ENCODE peak calls at places on chromosome 16, in four cellular contexts. One of them, this sample, is unnamed.

GRCh38 chr16:84277244-84277823 is 17.3 kb upstream of the WFDC1 start:
- DNase-seq in GM12878: no peak
- DNase-seq in H1: no peak
- DNase-seq in K562: peak; percentile 84
- DNase-seq in this sample: peak; percentile 51

GRCh38 chr16:9709221-9709620 is 473.0 kb downstream of the GRIN2A start:
- DNase-seq in GM12878: no peak
- DNase-seq in H1: no peak
- DNase-seq in K562: no peak
- DNase-seq in this sample: no peak

GRCh38 chr16:87190288-87191240 is 126.6 kb downstream of the C16orf95 start:
- DNase-seq in GM12878: no peak
- DNase-seq in H1: no peak
- DNase-seq in K562: no peak
- DNase-seq in this sample: no peak

GRCh38 chr16:20385844-20386832 is 18.4 kb downstream of the PDILT start:
- DNase-seq in GM12878: no peak
- DNase-seq in H1: peak; percentile 43
- DNase-seq in K562: peak; percentile 76
- DNase-seq in this sample: peak; percentile 67

GRCh38 chr16:30028438-30029093 is 2.5 kb downstream of the TLCD3B start:
- DNase-seq in GM12878: no peak
- DNase-seq in H1: no peak
- DNase-seq in K562: peak; percentile 82
- DNase-seq in this sample: no peak

GRCh38 chr16:79297297-79297696 is 303.2 kb downstream of the MAF start:
- DNase-seq in GM12878: no peak
- DNase-seq in H1: no peak
- DNase-seq in K562: no peak
- DNase-seq in this sample: no peak

GRCh38 chr16:77246160-77246559 is 47.0 kb downstream of the SYCE1L start:
- DNase-seq in GM12878: no peak
- DNase-seq in H1: no peak
- DNase-seq in K562: no peak
- DNase-seq in this sample: no peak

GRCh38 chr16:85906349-85906748 is 7.4 kb downstream of the IRF8 start:
- DNase-seq in GM12878: no peak
- DNase-seq in H1: no peak
- DNase-seq in K562: no peak
- DNase-seq in this sample: no peak

GRCh38 chr16:57999366-57999970 is 1.0 kb downstream of the ZNF319 start:
- DNase-seq in GM12878: no peak
- DNase-seq in H1: no peak
- DNase-seq in K562: no peak
- DNase-seq in this sample: peak; percentile 29

GRCh38 chr16:25855818-25856217 is 164.1 kb downstream of the HS3ST4 start:
- DNase-seq in GM12878: no peak
- DNase-seq in H1: no peak
- DNase-seq in K562: no peak
- DNase-seq in this sample: no peak

GRCh38 chr16:81266680-81267095 is 28.2 kb downstream of the BCO1 start:
- DNase-seq in GM12878: no peak
- DNase-seq in H1: no peak
- DNase-seq in K562: no peak
- DNase-seq in this sample: no peak

GRCh38 chr16:85192736-85193493 is 80.6 kb upstream of the CIBAR2 start:
- DNase-seq in GM12878: no peak
- DNase-seq in H1: no peak
- DNase-seq in K562: no peak
- DNase-seq in this sample: no peak

GRCh38 chr16:13995194-13995593 is 75.2 kb downstream of the ERCC4 start:
- DNase-seq in GM12878: no peak
- DNase-seq in H1: no peak
- DNase-seq in K562: no peak
- DNase-seq in this sample: peak; percentile 45

GRCh38 chr16:30651124-30652004 is 604 bp downstream of the PRR14 start:
- DNase-seq in GM12878: no peak
- DNase-seq in H1: no peak
- DNase-seq in K562: peak; percentile 88
- DNase-seq in this sample: peak; percentile 52

GRCh38 chr16:11495066-11495407 is 91.7 kb downstream of the LITAF start:
- DNase-seq in GM12878: no peak
- DNase-seq in H1: no peak
- DNase-seq in K562: no peak
- DNase-seq in this sample: no peak

GRCh38 chr16:12752159-12752558 is 51.5 kb downstream of the CPPED1 start:
- DNase-seq in GM12878: no peak
- DNase-seq in H1: no peak
- DNase-seq in K562: no peak
- DNase-seq in this sample: no peak

GRCh38 chr16:75647138-75647491 is 350 bp downstream of the KARS1 start:
- DNase-seq in GM12878: no peak
- DNase-seq in H1: no peak
- DNase-seq in K562: no peak
- DNase-seq in this sample: no peak

GRCh38 chr16:10121496-10121895 is 60.7 kb downstream of the GRIN2A start:
- DNase-seq in GM12878: no peak
- DNase-seq in H1: no peak
- DNase-seq in K562: no peak
- DNase-seq in this sample: no peak

GRCh38 chr16:86476956-86477530 is 33.3 kb upstream of the FOXF1 start:
- DNase-seq in GM12878: no peak
- DNase-seq in H1: no peak
- DNase-seq in K562: no peak
- DNase-seq in this sample: no peak

GRCh38 chr16:15861996-15862395 is 5.2 kb upstream of the MYH11 start:
- DNase-seq in GM12878: no peak
- DNase-seq in H1: no peak
- DNase-seq in K562: no peak
- DNase-seq in this sample: no peak

GRCh38 chr16:67277294-67277998 is 1.9 kb upstream of the PLEKHG4 start:
- DNase-seq in GM12878: no peak
- DNase-seq in H1: no peak
- DNase-seq in K562: peak; percentile 36
- DNase-seq in this sample: peak; percentile 35

GRCh38 chr16:49620868-49621239 is 235.1 kb downstream of the ZNF423 start:
- DNase-seq in GM12878: no peak
- DNase-seq in H1: no peak
- DNase-seq in K562: peak; percentile 27
- DNase-seq in this sample: no peak

GRCh38 chr16:30958164-30959083 is 870 bp downstream of the SETD1A start:
- DNase-seq in GM12878: no peak
- DNase-seq in H1: no peak
- DNase-seq in K562: peak; percentile 95
- DNase-seq in this sample: peak; percentile 71

GRCh38 chr16:48560692-48561091 is 49.3 kb downstream of the N4BP1 start:
- DNase-seq in GM12878: no peak
- DNase-seq in H1: no peak
- DNase-seq in K562: no peak
- DNase-seq in this sample: no peak

GRCh38 chr16:56347670-56348069 is 77.7 kb downstream of the AMFR start:
- DNase-seq in GM12878: no peak
- DNase-seq in H1: no peak
- DNase-seq in K562: no peak
- DNase-seq in this sample: no peak

GRCh38 chr16:25709182-25709581 is 17.4 kb downstream of the HS3ST4 start:
- DNase-seq in GM12878: no peak
- DNase-seq in H1: no peak
- DNase-seq in K562: no peak
- DNase-seq in this sample: no peak

GRCh38 chr16:66441586-66442375 is 14.7 kb downstream of the BEAN1 start:
- DNase-seq in GM12878: no peak
- DNase-seq in H1: no peak
- DNase-seq in K562: no peak
- DNase-seq in this sample: no peak

GRCh38 chr16:11621920-11622651 is 35.4 kb upstream of the LITAF start:
- DNase-seq in GM12878: no peak
- DNase-seq in H1: no peak
- DNase-seq in K562: no peak
- DNase-seq in this sample: no peak

GRCh38 chr16:11576427-11577289 is 10.1 kb downstream of the LITAF start:
- DNase-seq in GM12878: peak; percentile 82
- DNase-seq in H1: no peak
- DNase-seq in K562: no peak
- DNase-seq in this sample: peak; percentile 97

GRCh38 chr16:17154981-17155380 is 315.8 kb downstream of the XYLT1 start:
- DNase-seq in GM12878: no peak
- DNase-seq in H1: no peak
- DNase-seq in K562: no peak
- DNase-seq in this sample: no peak

GRCh38 chr16:30416047-30416603 is 8.7 kb downstream of the ZNF771 start:
- DNase-seq in GM12878: no peak
- DNase-seq in H1: no peak
- DNase-seq in K562: no peak
- DNase-seq in this sample: no peak

GRCh38 chr16:15857779-15858560 is 1.1 kb upstream of the MYH11 start:
- DNase-seq in GM12878: no peak
- DNase-seq in H1: no peak
- DNase-seq in K562: no peak
- DNase-seq in this sample: no peak

DNA sequence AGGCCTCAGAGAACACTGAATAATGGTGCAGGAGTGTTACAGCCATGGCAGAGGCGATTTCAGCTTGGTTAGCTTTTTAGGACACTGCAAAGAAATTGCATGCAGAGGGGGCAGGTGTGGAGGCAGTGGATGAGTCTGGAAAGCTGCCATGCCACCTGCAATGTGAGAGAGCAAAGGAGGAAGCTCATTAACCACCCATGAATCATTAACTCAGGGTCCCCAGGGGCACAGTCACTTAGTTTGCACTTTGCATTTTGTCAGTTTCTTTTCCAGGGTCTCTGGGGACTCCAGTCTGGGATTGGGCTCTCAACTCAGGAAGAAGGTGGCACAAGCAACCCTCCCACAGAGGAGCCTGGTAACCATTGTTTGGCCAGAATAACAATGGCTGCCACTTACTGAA is 132.9 kb downstream of the USP31 start:
- DNase-seq in GM12878: peak; percentile 20
- DNase-seq in H1: no peak
- DNase-seq in K562: no peak
- DNase-seq in this sample: no peak
- TF ChIP-seq CBX5 in GM12878: no peak
- TF ChIP-seq CBX5 in H1: no peak
- TF ChIP-seq CBX5 in K562: no peak
- TF ChIP-seq CBX5 in this sample: no peak

GRCh38 chr16:72620853-72621252 is 427.1 kb downstream of the ZFHX3 start:
- DNase-seq in GM12878: no peak
- DNase-seq in H1: no peak
- DNase-seq in K562: no peak
- DNase-seq in this sample: no peak

GRCh38 chr16:72626623-72627022 is 421.3 kb downstream of the ZFHX3 start:
- DNase-seq in GM12878: no peak
- DNase-seq in H1: no peak
- DNase-seq in K562: no peak
- DNase-seq in this sample: no peak

GRCh38 chr16:72620348-72620747 is 427.6 kb downstream of the ZFHX3 start:
- DNase-seq in GM12878: no peak
- DNase-seq in H1: no peak
- DNase-seq in K562: no peak
- DNase-seq in this sample: no peak

DNA sequence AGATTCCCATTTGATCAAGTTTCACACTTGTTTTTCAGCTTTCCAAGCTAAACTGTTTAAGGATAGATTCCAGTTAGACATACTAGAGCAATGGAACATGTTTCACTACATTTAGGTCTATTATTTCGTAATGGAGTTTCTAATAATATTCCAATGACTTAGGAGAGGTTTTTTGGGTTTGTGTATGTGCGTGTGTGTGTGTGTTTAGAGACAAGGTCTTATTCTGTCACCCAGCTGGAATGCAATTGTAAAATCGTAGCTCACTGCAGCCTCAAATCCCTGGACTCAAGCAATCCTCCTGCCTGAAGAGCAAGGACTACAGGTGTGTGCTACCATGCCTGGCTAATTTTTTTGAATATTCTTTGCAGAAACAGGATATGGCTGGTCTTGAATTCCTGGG is 426.3 kb downstream of the ZFHX3 start:
- DNase-seq in GM12878: no peak
- DNase-seq in H1: no peak
- DNase-seq in K562: no peak
- DNase-seq in this sample: no peak
- TF ChIP-seq CBX5 in GM12878: no peak
- TF ChIP-seq CBX5 in H1: no peak
- TF ChIP-seq CBX5 in K562: no peak
- TF ChIP-seq CBX5 in this sample: no peak

DNA sequence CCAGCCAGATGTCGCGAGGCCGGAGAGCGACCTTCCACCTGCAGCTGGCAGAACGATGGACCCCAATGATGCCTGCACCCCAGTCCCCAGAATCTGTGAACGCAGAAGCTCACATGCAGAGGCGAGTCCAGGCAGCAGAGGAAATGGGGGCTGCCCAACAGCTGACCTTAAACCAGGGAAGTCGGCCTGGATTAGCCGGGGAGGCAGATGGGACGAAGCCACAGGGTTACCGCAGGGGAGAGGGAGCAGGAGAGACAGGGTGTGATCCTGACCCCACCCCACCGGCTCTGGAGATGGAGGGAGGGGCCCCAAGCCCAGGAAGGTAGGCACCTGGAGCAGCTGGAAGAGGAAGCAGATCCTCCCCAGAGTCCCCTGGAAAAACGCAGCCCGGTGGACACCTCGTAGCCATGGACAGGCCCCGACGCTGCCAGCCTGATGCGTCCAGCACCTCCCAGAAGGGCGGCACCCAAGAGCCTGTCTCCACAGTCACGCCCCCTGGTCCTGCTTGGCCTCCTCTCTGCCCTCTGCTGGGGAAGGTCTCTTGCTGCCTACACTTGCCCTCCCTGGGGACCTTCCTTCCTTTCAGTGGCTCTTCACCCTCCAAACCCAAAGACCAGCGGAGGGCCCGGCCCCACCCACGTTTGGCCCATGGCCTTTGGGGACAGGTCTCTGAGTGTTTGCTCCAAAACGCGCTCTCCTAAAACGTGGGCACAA is 37.3 kb downstream of the PIEZO1 start:
- DNase-seq in GM12878: no peak
- DNase-seq in H1: peak; percentile 46
- DNase-seq in K562: peak; percentile 89
- DNase-seq in this sample: peak; percentile 66
- TF ChIP-seq CBX5 in GM12878: no peak
- TF ChIP-seq CBX5 in H1: no peak
- TF ChIP-seq CBX5 in K562: no peak
- TF ChIP-seq CBX5 in this sample: no peak

GRCh38 chr16:68844211-68844564 is 857 bp downstream of the TANGO6 start:
- DNase-seq in GM12878: peak; percentile 1
- DNase-seq in H1: no peak
- DNase-seq in K562: no peak
- DNase-seq in this sample: no peak
- TF ChIP-seq CBX5 in GM12878: no peak
- TF ChIP-seq CBX5 in H1: no peak
- TF ChIP-seq CBX5 in K562: no peak
- TF ChIP-seq CBX5 in this sample: no peak

GRCh38 chr16:52203096-52203495 is 343.8 kb downstream of the TOX3 start:
- DNase-seq in GM12878: no peak
- DNase-seq in H1: no peak
- DNase-seq in K562: no peak
- DNase-seq in this sample: no peak
- TF ChIP-seq CBX5 in GM12878: no peak
- TF ChIP-seq CBX5 in H1: no peak
- TF ChIP-seq CBX5 in K562: no peak
- TF ChIP-seq CBX5 in this sample: no peak

GRCh38 chr16:1857433-1858097 is 14.4 kb downstream of the MEIOB start:
- DNase-seq in GM12878: no peak
- DNase-seq in H1: no peak
- DNase-seq in K562: no peak
- DNase-seq in this sample: no peak
- TF ChIP-seq CBX5 in GM12878: no peak
- TF ChIP-seq CBX5 in H1: no peak
- TF ChIP-seq CBX5 in K562: no peak
- TF ChIP-seq CBX5 in this sample: no peak

This sample was measured in HepG2.